ENCODE peak calls at places on chromosomes 3 and 15, in seven cellular contexts. S is upper lobe of left lung; U is pancreas; L is heart right ventricle; Z is IMR-90; A is naive thymus-derived CD4-positive, alpha-beta T cell; G is HepG2. P is an unnamed sample.

GRCh38 chr3:189355115-189355480 is 183.3 kb downstream of the TPRG1 start:
- DNase-seq in S (no peak), U (no peak), L (no peak), Z (no peak), A (no peak), G (no peak), P (no peak)

GRCh38 chr3:42288385-42288784 is 22.4 kb upstream of the CCK start:
- DNase-seq in S (no peak), U (no peak), L (no peak), Z (no peak), A (no peak), G (no peak), P (no peak)

GRCh38 chr15:20344601-20345400 is 196.8 kb downstream of the GOLGA6L6 start:
- DNase-seq in S (peak; percentile 74), U (no peak), L (no peak), Z (no peak), A (no peak), G (no peak), P (no peak)

GRCh38 chr3:194300392-194300758 is 50.8 kb downstream of the CPN2 start:
- DNase-seq in S (no peak), U (peak; percentile 54), L (peak; percentile 71), Z (peak; percentile 39), A (no peak), G (peak; percentile 53), P (peak; percentile 80)

GRCh38 chr3:157356541-157356940 is 80.1 kb upstream of the PTX3 start:
- DNase-seq in S (no peak), U (no peak), L (no peak), Z (no peak), A (no peak), G (no peak), P (no peak)

GRCh38 chr3:13235897-13236296 is 162.7 kb upstream of the IQSEC1 start:
- DNase-seq in S (no peak), U (no peak), L (no peak), Z (no peak), A (no peak), G (peak; percentile 9), P (no peak)

GRCh38 chr15:78341057-78341763 is 1.1 kb downstream of the CRABP1 start:
- DNase-seq in S (peak; percentile 64), U (no peak), L (no peak), Z (no peak), A (no peak), G (no peak), P (no peak)

GRCh38 chr3:160667452-160667851 is 9.5 kb upstream of the ARL14 start:
- DNase-seq in S (no peak), U (no peak), L (no peak), Z (peak; percentile 81), A (no peak), G (no peak), P (no peak)

GRCh38 chr15:50137893-50138292 is 18.9 kb upstream of the ATP8B4 start:
- DNase-seq in S (no peak), U (no peak), L (no peak), Z (peak; percentile 27), A (no peak), G (no peak), P (no peak)

GRCh38 chr3:156605686-156606605 is 51.0 kb upstream of the SSR3 start:
- DNase-seq in S (peak; percentile 89), U (peak; percentile 20), L (peak; percentile 48), Z (peak; percentile 69), A (no peak), G (no peak), P (no peak)

GRCh38 chr3:39130693-39131265 is 22.6 kb downstream of the CSRNP1 start:
- DNase-seq in S (no peak), U (no peak), L (no peak), Z (no peak), A (no peak), G (no peak), P (no peak)

GRCh38 chr3:9681723-9682081 is 21.9 kb upstream of the CPNE9 start:
- DNase-seq in S (no peak), U (peak; percentile 35), L (no peak), Z (no peak), A (no peak), G (peak; percentile 58), P (no peak)

GRCh38 chr3:36212291-36212690 is 168.0 kb upstream of the STAC start:
- DNase-seq in S (no peak), U (no peak), L (no peak), Z (no peak), A (no peak), G (no peak), P (no peak)

GRCh38 chr3:182364323-182364722 is 429.0 kb upstream of the ATP11B start:
- DNase-seq in S (peak; percentile 31), U (no peak), L (no peak), Z (no peak), A (no peak), G (no peak), P (no peak)

GRCh38 chr3:44845528-44846520 is 15.9 kb upstream of the TMEM42 start:
- DNase-seq in S (no peak), U (peak; percentile 10), L (no peak), Z (peak; percentile 59), A (no peak), G (no peak), P (no peak)

GRCh38 chr15:83285284-83285978 is 967 bp upstream of the BNC1 start:
- DNase-seq in S (peak; percentile 42), U (no peak), L (no peak), Z (no peak), A (no peak), G (no peak), P (no peak)
- H3K27ac ChIP-seq in S (no peak overlapping the region), U (no peak overlapping the region), L (no peak overlapping the region), Z (no peak overlapping the region), A (no peak overlapping the region), G (no peak overlapping the region), P (no peak overlapping the region)

GRCh38 chr3:122795674-122795969 is 753 bp downstream of the SLC49A4 start:
- DNase-seq in S (no peak), U (no peak), L (no peak), Z (peak; percentile 2), A (peak; percentile 42), G (peak; percentile 29), P (no peak)
- H3K27ac ChIP-seq in S (peak overlapping the region; percentile 99), U (peak overlapping the region; percentile 91), L (peak overlapping the region; percentile 95), Z (peak overlapping the region; percentile 79), A (peak overlapping the region; percentile 82), G (peak overlapping the region; percentile 86), P (peak overlapping the region; percentile 96)

GRCh38 chr15:72202801-72203506 is 5.4 kb upstream of the GRAMD2A start:
- DNase-seq in S (no peak), U (no peak), L (no peak), Z (no peak), A (no peak), G (no peak), P (no peak)

GRCh38 chr15:72203507-72203837 is 5.9 kb upstream of the GRAMD2A start:
- DNase-seq in S (no peak), U (peak; percentile 41), L (peak; percentile 67), Z (peak; percentile 90), A (no peak), G (no peak), P (peak; percentile 88)

GRCh38 chr15:72201346-72202029 is 3.9 kb upstream of the GRAMD2A start:
- DNase-seq in S (no peak), U (no peak), L (no peak), Z (no peak), A (no peak), G (no peak), P (no peak)

GRCh38 chr15:72200395-72201237 is 3.0 kb upstream of the GRAMD2A start:
- DNase-seq in S (no peak), U (no peak), L (no peak), Z (no peak), A (no peak), G (no peak), P (no peak)

GRCh38 chr15:72202302-72202701 is 4.7 kb upstream of the GRAMD2A start:
- DNase-seq in S (no peak), U (no peak), L (no peak), Z (no peak), A (no peak), G (no peak), P (no peak)
- H3K27ac ChIP-seq in S (peak overlapping the region; percentile 23), U (no peak overlapping the region), L (peak overlapping the region; percentile 62), Z (no peak overlapping the region), A (no peak overlapping the region), G (no peak overlapping the region), P (peak overlapping the region; percentile 62)

DNA sequence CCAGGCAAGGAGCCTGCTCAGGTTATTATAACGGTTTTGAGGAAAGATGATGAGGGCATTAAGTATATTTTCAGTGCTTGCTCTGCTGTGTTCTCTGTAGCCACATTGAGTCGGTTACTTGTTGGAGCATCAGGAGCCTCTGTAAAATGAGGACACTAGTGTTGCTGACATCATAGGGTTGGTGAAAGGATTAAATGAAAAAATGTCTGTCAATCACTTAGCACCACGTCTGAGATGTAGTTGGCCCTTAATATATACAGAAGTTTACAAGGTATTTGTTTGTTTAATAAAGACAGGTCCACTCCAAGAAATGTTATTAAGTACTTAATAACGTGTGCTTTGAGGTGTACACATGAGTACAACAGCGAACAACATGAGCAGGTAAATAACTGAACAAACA is 735 bp upstream of the SLC25A26 start:
- DNase-seq in S (no peak), U (no peak), L (no peak), Z (no peak), A (no peak), G (no peak), P (no peak)
- H3K27ac ChIP-seq in S (peak overlapping the region; percentile 76), U (no peak overlapping the region), L (peak overlapping the region; percentile 78), Z (no peak overlapping the region), A (peak overlapping the region; percentile 90), G (no peak overlapping the region), P (peak overlapping the region; percentile 66)

DNA sequence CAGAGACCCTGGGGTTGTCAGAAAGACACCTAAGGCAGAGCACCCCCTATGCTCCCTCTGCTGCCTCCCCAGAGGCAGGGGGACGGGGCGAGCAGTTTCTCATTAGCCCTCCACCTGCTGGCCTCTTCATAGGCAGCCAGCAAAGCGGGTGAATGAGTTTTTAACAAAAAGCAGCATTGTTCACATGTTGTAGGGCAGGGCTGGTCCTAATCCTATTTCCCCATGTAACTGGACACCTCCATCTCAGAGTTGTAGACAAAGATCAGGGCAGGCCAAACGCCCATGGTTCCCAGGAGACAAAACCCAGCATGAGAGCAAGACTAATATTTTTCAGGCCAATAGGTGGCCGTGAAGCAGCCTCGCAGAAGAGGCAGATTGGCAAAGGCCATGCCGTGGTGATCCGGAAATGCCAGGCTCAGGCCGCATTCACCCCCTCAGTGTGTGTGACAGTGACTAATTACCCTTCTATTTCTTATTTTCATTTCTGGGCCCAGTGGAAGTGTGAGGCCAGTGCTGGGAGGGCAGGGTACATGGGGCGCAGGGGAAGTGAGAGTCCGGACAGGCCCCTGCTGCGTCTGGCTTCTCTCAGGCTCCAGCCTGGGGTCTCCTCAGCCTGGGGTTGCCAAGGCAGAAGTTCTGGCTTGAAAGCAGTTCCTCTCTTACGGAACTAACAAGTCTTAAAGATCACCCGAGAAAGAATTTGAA is 64.7 kb downstream of the BOC start:
- DNase-seq in S (no peak), U (peak; percentile 32), L (peak; percentile 36), Z (peak; percentile 41), A (no peak), G (peak; percentile 76), P (peak; percentile 28)
- H3K27ac ChIP-seq in S (peak overlapping the region; percentile 74), U (peak overlapping the region; percentile 36), L (peak overlapping the region; percentile 79), Z (peak overlapping the region; percentile 52), A (no peak overlapping the region), G (no peak overlapping the region), P (peak overlapping the region; percentile 70)

DNA sequence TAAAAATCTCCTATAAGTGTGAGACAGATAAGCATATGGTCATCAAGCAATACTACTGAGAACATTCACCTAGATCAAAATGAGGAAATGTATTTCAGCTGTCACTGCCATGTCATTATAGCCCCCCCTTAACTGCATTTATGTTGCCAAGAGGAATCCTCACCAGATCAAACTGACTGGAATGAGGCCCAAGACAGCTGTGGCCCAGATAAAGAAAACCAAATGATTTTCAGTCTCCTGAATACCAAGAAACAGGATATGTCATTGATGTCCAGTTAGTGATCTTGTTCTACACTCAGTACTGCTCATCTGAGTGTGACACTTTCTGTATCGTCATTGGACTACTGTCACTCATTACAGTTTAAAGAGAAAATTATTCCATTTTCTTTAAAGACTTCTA is 35.1 kb upstream of the CPB1 start:
- DNase-seq in S (no peak), U (no peak), L (no peak), Z (no peak), A (no peak), G (no peak), P (no peak)
- H3K27ac ChIP-seq in S (no peak overlapping the region), U (no peak overlapping the region), L (no peak overlapping the region), Z (no peak overlapping the region), A (no peak overlapping the region), G (no peak overlapping the region), P (no peak overlapping the region)

P was measured in prostate gland.